ENCODE peak calls at places on chromosomes 1 and 21, in seven cellular contexts. One of them, this sample, is unnamed.

GRCh38 chr1:162305969-162306368 is 70.7 kb downstream of the SPATA46 start:
- DNase-seq in activated CD4-positive, alpha-beta T cell treated with anti-CD3 and anti-CD28 coated beads, Interleukin-2, amount 50 U/mL, for 24 hours: no peak
- DNase-seq in GF-D8: no peak
- DNase-seq in activated CD8-positive, alpha-beta memory T cell treated with anti-CD3 and anti-CD28 coated beads, Interleukin-2, amount 10 ng/mL, durations not matched to agents 7 days and 5 days: no peak
- DNase-seq in OCI-LY7: no peak
- DNase-seq in NCI-H1436: no peak
- DNase-seq in posterior cingulate gyrus: no peak
- DNase-seq in this sample: no peak

GRCh38 chr1:16266411-16267118 is 29.6 kb upstream of the CPLANE2 start:
- DNase-seq in OCI-LY7: no peak
- DNase-seq in activated CD8-positive, alpha-beta memory T cell treated with anti-CD3 and anti-CD28 coated beads, Interleukin-2, amount 10 ng/mL, durations not matched to agents 7 days and 5 days: no peak
- DNase-seq in NCI-H1436: no peak
- DNase-seq in activated CD4-positive, alpha-beta T cell treated with anti-CD3 and anti-CD28 coated beads, Interleukin-2, amount 50 U/mL, for 24 hours: no peak
- DNase-seq in posterior cingulate gyrus: no peak
- DNase-seq in GF-D8: no peak
- DNase-seq in this sample: no peak

GRCh38 chr1:12591267-12591938 is 26.6 kb downstream of the DHRS3 start:
- DNase-seq in activated CD4-positive, alpha-beta T cell treated with anti-CD3 and anti-CD28 coated beads, Interleukin-2, amount 50 U/mL, for 24 hours: no peak
- DNase-seq in posterior cingulate gyrus: no peak
- DNase-seq in activated CD8-positive, alpha-beta memory T cell treated with anti-CD3 and anti-CD28 coated beads, Interleukin-2, amount 10 ng/mL, durations not matched to agents 7 days and 5 days: no peak
- DNase-seq in OCI-LY7: no peak
- DNase-seq in NCI-H1436: no peak
- DNase-seq in GF-D8: no peak
- DNase-seq in this sample: no peak

GRCh38 chr21:41207401-41208388 is 39.7 kb downstream of the BACE2 start:
- DNase-seq in NCI-H1436: no peak
- DNase-seq in posterior cingulate gyrus: no peak
- DNase-seq in GF-D8: no peak
- DNase-seq in activated CD8-positive, alpha-beta memory T cell treated with anti-CD3 and anti-CD28 coated beads, Interleukin-2, amount 10 ng/mL, durations not matched to agents 7 days and 5 days: no peak
- DNase-seq in OCI-LY7: no peak
- DNase-seq in activated CD4-positive, alpha-beta T cell treated with anti-CD3 and anti-CD28 coated beads, Interleukin-2, amount 50 U/mL, for 24 hours: no peak
- DNase-seq in this sample: no peak

GRCh38 chr1:155463865-155464264 is 98.7 kb downstream of the ASH1L start:
- DNase-seq in activated CD8-positive, alpha-beta memory T cell treated with anti-CD3 and anti-CD28 coated beads, Interleukin-2, amount 10 ng/mL, durations not matched to agents 7 days and 5 days: no peak
- DNase-seq in posterior cingulate gyrus: no peak
- DNase-seq in activated CD4-positive, alpha-beta T cell treated with anti-CD3 and anti-CD28 coated beads, Interleukin-2, amount 50 U/mL, for 24 hours: no peak
- DNase-seq in OCI-LY7: no peak
- DNase-seq in GF-D8: no peak
- DNase-seq in NCI-H1436: no peak
- DNase-seq in this sample: no peak

GRCh38 chr1:78561856-78562255 is 58.4 kb upstream of the IFI44L start:
- DNase-seq in OCI-LY7: no peak
- DNase-seq in activated CD4-positive, alpha-beta T cell treated with anti-CD3 and anti-CD28 coated beads, Interleukin-2, amount 50 U/mL, for 24 hours: no peak
- DNase-seq in posterior cingulate gyrus: no peak
- DNase-seq in activated CD8-positive, alpha-beta memory T cell treated with anti-CD3 and anti-CD28 coated beads, Interleukin-2, amount 10 ng/mL, durations not matched to agents 7 days and 5 days: no peak
- DNase-seq in NCI-H1436: no peak
- DNase-seq in GF-D8: no peak
- DNase-seq in this sample: no peak

GRCh38 chr1:116879478-116880133 is 30.1 kb upstream of the PTGFRN start:
- DNase-seq in activated CD4-positive, alpha-beta T cell treated with anti-CD3 and anti-CD28 coated beads, Interleukin-2, amount 50 U/mL, for 24 hours: no peak
- DNase-seq in posterior cingulate gyrus: no peak
- DNase-seq in OCI-LY7: no peak
- DNase-seq in activated CD8-positive, alpha-beta memory T cell treated with anti-CD3 and anti-CD28 coated beads, Interleukin-2, amount 10 ng/mL, durations not matched to agents 7 days and 5 days: no peak
- DNase-seq in NCI-H1436: no peak
- DNase-seq in GF-D8: no peak
- DNase-seq in this sample: no peak

GRCh38 chr1:7616076-7616833 is 154.8 kb upstream of the VAMP3 start:
- DNase-seq in OCI-LY7: peak
- DNase-seq in GF-D8: no peak
- DNase-seq in activated CD8-positive, alpha-beta memory T cell treated with anti-CD3 and anti-CD28 coated beads, Interleukin-2, amount 10 ng/mL, durations not matched to agents 7 days and 5 days: peak
- DNase-seq in activated CD4-positive, alpha-beta T cell treated with anti-CD3 and anti-CD28 coated beads, Interleukin-2, amount 50 U/mL, for 24 hours: no peak
- DNase-seq in posterior cingulate gyrus: peak
- DNase-seq in NCI-H1436: no peak
- DNase-seq in this sample: peak

GRCh38 chr1:153801028-153801625 is 25.9 kb downstream of the SLC27A3 start:
- DNase-seq in GF-D8: no peak
- DNase-seq in activated CD8-positive, alpha-beta memory T cell treated with anti-CD3 and anti-CD28 coated beads, Interleukin-2, amount 10 ng/mL, durations not matched to agents 7 days and 5 days: no peak
- DNase-seq in posterior cingulate gyrus: no peak
- DNase-seq in NCI-H1436: no peak
- DNase-seq in OCI-LY7: no peak
- DNase-seq in activated CD4-positive, alpha-beta T cell treated with anti-CD3 and anti-CD28 coated beads, Interleukin-2, amount 50 U/mL, for 24 hours: no peak
- DNase-seq in this sample: no peak

GRCh38 chr1:40986929-40987328 is 7.4 kb downstream of the CTPS1 start:
- DNase-seq in GF-D8: no peak
- DNase-seq in activated CD8-positive, alpha-beta memory T cell treated with anti-CD3 and anti-CD28 coated beads, Interleukin-2, amount 10 ng/mL, durations not matched to agents 7 days and 5 days: no peak
- DNase-seq in activated CD4-positive, alpha-beta T cell treated with anti-CD3 and anti-CD28 coated beads, Interleukin-2, amount 50 U/mL, for 24 hours: no peak
- DNase-seq in OCI-LY7: no peak
- DNase-seq in NCI-H1436: no peak
- DNase-seq in posterior cingulate gyrus: no peak
- DNase-seq in this sample: no peak

GRCh38 chr1:12486401-12487005 is 131.5 kb downstream of the DHRS3 start:
- DNase-seq in GF-D8: no peak
- DNase-seq in NCI-H1436: no peak
- DNase-seq in OCI-LY7: peak
- DNase-seq in activated CD4-positive, alpha-beta T cell treated with anti-CD3 and anti-CD28 coated beads, Interleukin-2, amount 50 U/mL, for 24 hours: no peak
- DNase-seq in posterior cingulate gyrus: no peak
- DNase-seq in activated CD8-positive, alpha-beta memory T cell treated with anti-CD3 and anti-CD28 coated beads, Interleukin-2, amount 10 ng/mL, durations not matched to agents 7 days and 5 days: no peak
- DNase-seq in this sample: no peak